ENCODE peak calls at places on chromosomes 5 and 9, in eight cellular contexts. I, K, N, D, J, Q, L and R are unnamed samples. For H3K9me3, the result is how much of the 10 kb centered on the place peaks cover.

GRCh38 chr5:93208156-93208895 is 372.7 kb downstream of the NR2F1-AS1 start:
- DNase-seq in N (no peak), I (peak), K (no peak), J (no peak), D (no peak), Q (no peak), L (no peak), R (no peak)

GRCh38 chr5:177554474-177555111 is at the start of gene FAM193B:
- DNase-seq in J (peak), K (peak), Q (peak), I (peak), N (peak), L (peak), D (peak), R (peak)

GRCh38 chr9:77092536-77092935 is 73.1 kb downstream of the FOXB2 start:
- DNase-seq in J (no peak), L (no peak), N (no peak), Q (peak), K (no peak), D (no peak), I (peak), R (no peak)

GRCh38 chr9:108166509-108166908 is 676.9 kb upstream of the KLF4 start:
- DNase-seq in J (no peak), N (no peak), I (no peak), Q (no peak), L (no peak), K (peak), D (no peak), R (no peak)

GRCh38 chr5:37717613-37718431 is 122.0 kb downstream of the GDNF start:
- DNase-seq in N (peak), L (no peak), K (peak), Q (peak), D (no peak), J (peak), I (peak), R (peak)

GRCh38 chr9:135108801-135109500 is 21.5 kb downstream of the OLFM1 start:
- DNase-seq in I (no peak), K (no peak), N (no peak), D (no peak), Q (no peak), J (no peak), L (no peak), R (no peak)

GRCh38 chr9:29393064-29393463 is 1819.8 kb upstream of the C9orf72 start:
- DNase-seq in L (no peak), I (no peak), N (no peak), J (no peak), Q (no peak), K (no peak), D (no peak), R (no peak)

GRCh38 chr5:102886586-102886985 is 131.5 kb downstream of the PAM start:
- DNase-seq in D (no peak), L (no peak), I (peak), J (peak), K (no peak), N (no peak), Q (no peak), R (no peak)

GRCh38 chr5:95859327-95860060 is 37.0 kb upstream of the GLRX start:
- DNase-seq in I (peak), N (no peak), J (no peak), K (no peak), D (no peak), Q (no peak), L (no peak), R (peak)

GRCh38 chr5:149140197-149141002 is 893 bp upstream of the ABLIM3 start:
- DNase-seq in D (no peak), L (no peak), J (peak), I (no peak), N (no peak), K (no peak), Q (no peak), R (no peak)

GRCh38 chr5:101425345-101425744 is 522.3 kb upstream of the ST8SIA4 start:
- DNase-seq in N (no peak), J (no peak), I (peak), L (no peak), Q (no peak), K (no peak), D (no peak), R (no peak)

GRCh38 chr9:91483189-91483691 is 59.6 kb upstream of the NFIL3 start:
- DNase-seq in D (peak), L (no peak), N (no peak), K (no peak), I (peak), Q (no peak), J (peak), R (no peak)

GRCh38 chr5:38189031-38189632 is 69.2 kb upstream of the EGFLAM start:
- DNase-seq in Q (no peak), L (no peak), D (no peak), K (peak), N (peak), J (no peak), I (no peak), R (no peak)

GRCh38 chr9:64057553-64057952 is 1227.5 kb downstream of the FOXD4L5 start:
- DNase-seq in D (no peak), J (no peak), I (no peak), L (no peak), N (no peak), Q (no peak), K (no peak), R (no peak)
- H3K4me3 ChIP-seq in D (no peak), J (no peak), I (no peak), L (no peak), N (no peak), Q (no peak), K (no peak), R (no peak)

DNA sequence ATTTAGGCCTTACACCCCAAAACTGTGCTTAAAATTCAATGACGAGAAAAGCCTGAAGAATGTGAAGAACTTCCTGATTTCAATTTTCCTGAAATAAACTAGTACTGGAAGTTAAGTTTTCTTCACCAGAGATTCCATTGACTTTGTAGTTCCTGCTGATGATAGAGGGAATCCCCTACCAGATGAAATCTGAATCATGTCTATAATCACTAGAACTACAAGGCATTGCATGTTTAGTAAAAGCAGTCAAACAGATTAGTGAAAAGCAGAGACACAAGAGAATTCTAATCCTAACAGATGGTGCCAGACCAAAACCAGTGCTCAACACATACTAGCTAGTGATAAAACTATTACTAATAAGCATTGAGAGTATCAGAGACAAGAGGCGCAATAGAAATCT is 130.0 kb downstream of the PDE4D start:
- DNase-seq in J (no peak), L (no peak), Q (no peak), K (no peak), I (no peak), N (no peak), D (no peak), R (no peak)
- H3K27ac ChIP-seq in J (no peak), L (no peak), Q (no peak), K (no peak), I (no peak), N (no peak), D (no peak), R (no peak)

GRCh38 chr5:146986469-146986868 is 107.9 kb upstream of the PPP2R2B start:
- DNase-seq in D (no peak), L (no peak), I (no peak), K (no peak), N (no peak), J (no peak), Q (no peak), R (no peak)
- H3K9me3 ChIP-seq in D (under half), L (under half), I (under half), K (under half), N (under half), J (under half), Q (under half), R (under half)

GRCh38 chr5:10253390-10253789 is 3.3 kb downstream of the CCT5 start:
- DNase-seq in I (no peak), K (no peak), D (no peak), L (no peak), J (no peak), Q (no peak), N (no peak), R (no peak)
- H3K4me3 ChIP-seq in I (no peak), K (no peak), D (no peak), L (no peak), J (no peak), Q (no peak), N (no peak), R (no peak)

GRCh38 chr9:89797970-89798369 is 193.2 kb downstream of the GADD45G start:
- DNase-seq in Q (no peak), N (no peak), J (no peak), L (no peak), K (no peak), D (no peak), I (no peak), R (no peak)

GRCh38 chr9:89801723-89802680 is 197.2 kb downstream of the GADD45G start:
- DNase-seq in I (no peak), L (no peak), Q (no peak), D (no peak), K (no peak), N (no peak), J (no peak), R (no peak)

GRCh38 chr9:89799221-89799620 is 194.4 kb downstream of the GADD45G start:
- DNase-seq in Q (no peak), K (no peak), N (no peak), D (no peak), L (no peak), J (no peak), I (no peak), R (no peak)

GRCh38 chr9:89798546-89799120 is 193.8 kb downstream of the GADD45G start:
- DNase-seq in I (no peak), Q (no peak), D (no peak), N (no peak), L (no peak), K (no peak), J (no peak), R (no peak)

DNA sequence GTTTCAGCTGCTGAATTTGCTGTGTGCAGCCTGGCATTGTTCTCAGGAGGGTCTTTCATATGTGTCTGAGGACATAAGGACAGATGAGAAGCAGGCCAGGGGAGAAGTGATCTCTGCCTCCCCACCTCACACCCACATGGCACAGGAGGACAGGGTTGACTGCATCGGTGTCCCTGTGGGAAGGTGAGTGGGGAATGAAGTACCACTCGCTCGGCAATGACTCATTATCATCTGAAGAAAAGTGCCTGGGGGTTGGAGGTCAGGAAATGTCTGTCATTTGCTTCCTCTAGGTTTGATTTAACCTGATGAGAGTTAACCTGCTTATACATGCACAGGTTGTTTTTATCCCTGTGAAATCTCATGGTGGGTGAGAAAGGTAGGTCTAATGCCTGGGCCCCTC is 195.0 kb downstream of the GADD45G start:
- DNase-seq in D (no peak), J (no peak), I (no peak), K (no peak), L (no peak), N (no peak), Q (no peak), R (no peak)
- H3K27ac ChIP-seq in D (no peak), J (no peak), I (no peak), K (no peak), L (no peak), N (no peak), Q (no peak), R (no peak)

GRCh38 chr5:110221036-110221435 is 505.4 kb downstream of the TMEM232 start:
- DNase-seq in J (no peak), D (no peak), L (no peak), I (no peak), N (no peak), Q (no peak), K (no peak), R (no peak)

GRCh38 chr5:110219769-110220168 is 506.7 kb downstream of the TMEM232 start:
- DNase-seq in K (no peak), L (no peak), D (no peak), J (no peak), Q (no peak), I (no peak), N (no peak), R (no peak)

GRCh38 chr5:110224050-110224449 is 502.4 kb downstream of the TMEM232 start:
- DNase-seq in J (no peak), Q (no peak), K (peak), D (no peak), L (no peak), N (no peak), I (no peak), R (no peak)

DNA sequence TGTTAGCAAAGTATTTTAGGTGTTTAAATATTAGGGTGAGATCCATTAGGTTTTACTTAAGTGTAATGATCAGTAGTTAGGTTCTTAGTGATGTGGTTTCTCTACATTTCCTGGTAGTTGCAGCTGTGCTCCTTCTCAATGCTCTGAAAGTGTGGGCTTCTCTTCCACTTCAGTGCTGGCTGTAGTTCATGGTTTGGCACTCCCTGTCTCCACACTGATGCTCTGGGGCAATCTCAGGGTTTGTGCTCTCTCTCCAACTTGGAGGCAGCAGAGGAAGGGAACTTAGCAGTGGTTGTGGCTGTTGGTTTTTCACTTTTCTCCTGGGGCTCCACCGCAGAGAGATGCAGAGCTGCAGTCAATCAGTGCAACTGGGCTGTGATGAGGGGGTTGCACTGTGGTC is 507.5 kb downstream of the TMEM232 start:
- DNase-seq in L (no peak), I (no peak), K (no peak), J (no peak), N (no peak), Q (no peak), D (no peak), R (no peak)
- H3K9me3 ChIP-seq in L (under half), I (under half), K (half or more), J (under half), N (under half), Q (under half), D (under half), R (under half)

GRCh38 chr9:109320338-109320733 is 523 bp downstream of the EPB41L4B start:
- DNase-seq in Q (peak), L (no peak), I (peak), N (no peak), J (no peak), K (no peak), D (no peak), R (no peak)
- H3K4me3 ChIP-seq in Q (no peak), L (no peak), I (no peak), N (no peak), J (peak), K (peak), D (peak), R (peak)